ENCODE peak calls at places on chromosomes 4 and X, in four cellular contexts. M, E, D and J are unnamed samples.

GRCh38 chr4:4864940-4865704 is 5.7 kb downstream of the MSX1 start:
- DNase-seq in M (no peak), E (no peak), D (no peak), J (no peak)

GRCh38 chrX:28099166-28099565 is 117.9 kb upstream of the DCAF8L1 start:
- DNase-seq in M (no peak), E (no peak), D (no peak), J (no peak)

GRCh38 chr4:20341121-20341758 is 89.5 kb downstream of the SLIT2 start:
- DNase-seq in E (no peak), M (no peak), D (no peak), J (no peak)

GRCh38 chrX:126064901-126065541 is 101.1 kb downstream of the DCAF12L2 start:
- DNase-seq in E (peak; percentile 24), D (no peak), M (no peak), J (no peak)

GRCh38 chr4:126242679-126243390 is 928.1 kb downstream of the FAT4 start:
- DNase-seq in D (no peak), E (peak; percentile 63), M (no peak), J (no peak)

GRCh38 chrX:113429011-113429410 is 588.4 kb upstream of the AMOT start:
- DNase-seq in M (no peak), E (no peak), D (no peak), J (no peak)

GRCh38 chr4:23774932-23775331 is 114.9 kb downstream of the PPARGC1A start:
- DNase-seq in E (no peak), M (no peak), D (no peak), J (no peak)

GRCh38 chr4:6910340-6910959 is 824 bp downstream of the TBC1D14 start:
- DNase-seq in E (no peak), D (no peak), M (no peak), J (no peak)

GRCh38 chr4:8851321-8852117 is 20.1 kb downstream of the HMX1 start:
- DNase-seq in M (no peak), E (no peak), D (no peak), J (no peak)

GRCh38 chr4:128424524-128425195 is 137.0 kb upstream of the PGRMC2 start:
- DNase-seq in M (no peak), D (peak; percentile 33), E (no peak), J (no peak)

GRCh38 chrX:48530736-48531135 is 8.8 kb upstream of the TBC1D25 start:
- DNase-seq in D (no peak), M (no peak), E (no peak), J (no peak)

GRCh38 chr4:85755285-85755684 is 280.3 kb downstream of the ARHGAP24 start:
- DNase-seq in D (no peak), E (no peak), M (no peak), J (no peak)

GRCh38 chr4:2686379-2687265 is 69.5 kb downstream of the TNIP2 start:
- DNase-seq in D (no peak), E (no peak), M (no peak), J (no peak)

GRCh38 chr4:156981262-156981661 is 9.7 kb upstream of the PDGFC start:
- DNase-seq in E (no peak), M (no peak), D (no peak), J (no peak)

GRCh38 chr4:39576268-39576667 is 49.0 kb upstream of the UGDH start:
- DNase-seq in E (no peak), M (no peak), D (no peak), J (no peak)

GRCh38 chrX:135429429-135429828 is 7.7 kb downstream of the SMIM10L2A start:
- DNase-seq in E (no peak), D (no peak), M (no peak), J (no peak)

GRCh38 chr4:144580421-144580820 is 65.5 kb upstream of the HHIP start:
- DNase-seq in D (no peak), M (no peak), E (no peak), J (no peak)

GRCh38 chr4:179595671-179596410 is 2153.6 kb upstream of the AGA start:
- DNase-seq in M (no peak), D (no peak), E (no peak), J (no peak)

GRCh38 chr4:99043346-99043745 is 45.2 kb downstream of the ADH5 start:
- DNase-seq in M (no peak), E (no peak), D (no peak), J (no peak)

GRCh38 chrX:121000589-121000988 is 15.0 kb upstream of the CT47A1 start:
- DNase-seq in D (no peak), M (no peak), E (no peak), J (no peak)
- TF ChIP-seq CTCF in D (no peak), M (peak; percentile 40), E (no peak), J (no peak)

DNA sequence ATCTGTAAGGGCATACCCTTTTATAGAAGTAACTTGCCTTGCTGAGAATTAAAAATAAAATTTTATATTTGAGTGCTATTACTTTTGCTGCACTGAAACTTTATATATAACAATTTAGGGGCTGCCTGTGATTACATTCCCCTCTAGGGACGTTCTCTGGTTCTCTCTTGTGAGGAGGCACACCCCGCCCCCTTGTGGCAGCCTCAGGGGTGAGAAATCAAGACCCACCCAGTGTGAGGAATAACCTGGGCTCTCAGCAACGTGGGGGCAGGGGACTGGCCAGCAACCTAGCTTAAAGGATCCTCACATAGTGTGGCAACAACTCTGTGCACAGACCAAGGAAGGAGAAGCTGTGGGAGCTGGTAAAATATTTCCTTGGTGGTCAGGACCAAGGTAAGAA is 43.7 kb downstream of the MAGEA9 start:
- DNase-seq in E (no peak), D (no peak), M (no peak), J (no peak)
- TF ChIP-seq CTCF in E (no peak), D (peak; percentile 34), M (peak; percentile 27), J (peak; percentile 20)

DNA sequence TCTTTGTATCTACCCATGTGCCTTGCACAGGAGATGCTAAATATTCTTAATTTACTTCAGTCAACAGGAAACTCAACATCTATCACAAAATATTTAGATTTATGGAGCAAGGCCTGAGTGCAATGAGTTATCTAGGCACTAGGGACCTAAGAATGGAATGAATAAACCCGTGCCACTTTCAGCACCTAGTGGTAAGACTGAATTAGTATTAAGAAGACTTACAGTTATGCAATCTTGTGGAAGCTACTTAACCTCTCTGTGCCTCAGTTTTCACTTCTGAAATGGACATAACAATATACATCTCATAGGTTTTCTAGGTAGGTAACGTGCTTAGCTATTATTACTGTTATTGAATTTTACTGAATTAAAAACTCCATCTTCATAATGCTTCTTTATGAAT is 144.6 kb upstream of the MAP3K15 start:
- DNase-seq in E (no peak), M (no peak), D (no peak), J (no peak)
- TF ChIP-seq CTCF in E (no peak), M (no peak), D (no peak), J (no peak)

GRCh38 chrX:142089193-142089592 is 115.9 kb downstream of the MAGEC2 start:
- DNase-seq in M (no peak), D (no peak), E (no peak), J (no peak)
- TF ChIP-seq CTCF in M (no peak), D (peak; percentile 46), E (peak; percentile 47), J (peak; percentile 17)

GRCh38 chrX:12080265-12080664 is 58.0 kb upstream of the FRMPD4 start:
- DNase-seq in M (no peak), E (no peak), D (no peak), J (no peak)

DNA sequence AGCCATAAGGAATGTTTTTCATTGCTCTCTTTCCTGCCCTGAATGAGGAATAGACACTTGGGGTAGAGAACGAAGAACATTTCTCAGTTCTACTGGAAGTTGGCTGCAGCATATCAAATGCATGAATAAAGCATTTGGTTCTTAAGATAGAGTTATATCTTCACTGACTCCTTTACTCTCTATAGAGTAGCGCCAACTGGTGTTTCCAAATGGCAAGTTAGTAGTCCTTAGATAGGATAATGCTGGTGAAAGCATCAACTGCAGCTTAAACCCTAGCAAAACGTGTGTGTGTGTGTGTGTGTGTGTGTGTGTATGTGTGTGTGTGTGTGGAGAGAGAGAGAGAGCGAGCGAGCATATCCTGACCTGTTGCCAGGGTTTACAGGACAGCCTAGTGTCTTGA is 62.2 kb upstream of the FRMPD4 start:
- DNase-seq in M (no peak), E (no peak), D (no peak), J (no peak)
- TF ChIP-seq CTCF in M (no peak), E (no peak), D (no peak), J (no peak)

DNA sequence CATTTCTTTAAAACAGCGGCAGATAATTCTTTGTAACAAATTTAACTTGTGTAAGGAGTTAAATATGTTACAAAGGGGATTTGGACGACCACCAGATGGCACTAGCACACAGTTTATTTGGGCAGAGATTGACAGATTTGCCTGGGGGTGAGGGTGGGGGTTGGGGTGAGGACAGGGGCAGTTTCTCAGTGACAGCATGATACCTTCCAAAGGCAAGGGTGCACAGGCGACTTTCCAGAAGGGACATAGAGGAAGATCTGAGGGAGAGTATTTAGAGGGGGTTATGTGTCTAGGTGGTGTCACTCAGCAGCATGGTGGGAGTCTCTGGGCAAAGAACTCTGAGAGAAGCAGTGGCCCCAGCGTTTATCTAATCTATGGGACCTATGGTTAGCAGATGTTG is 9.6 kb upstream of the TMA16 start:
- DNase-seq in D (no peak), M (peak; percentile 57), E (no peak), J (no peak)
- TF ChIP-seq CTCF in D (peak; percentile 55), M (no peak), E (peak; percentile 31), J (peak; percentile 38)

GRCh38 chrX:45824471-45824870 is 623.8 kb upstream of the DIPK2B start:
- DNase-seq in E (peak; percentile 66), M (no peak), D (peak; percentile 95), J (no peak)
- TF ChIP-seq CTCF in E (peak; percentile 51), M (no peak), D (peak; percentile 90), J (peak; percentile 25)

DNA sequence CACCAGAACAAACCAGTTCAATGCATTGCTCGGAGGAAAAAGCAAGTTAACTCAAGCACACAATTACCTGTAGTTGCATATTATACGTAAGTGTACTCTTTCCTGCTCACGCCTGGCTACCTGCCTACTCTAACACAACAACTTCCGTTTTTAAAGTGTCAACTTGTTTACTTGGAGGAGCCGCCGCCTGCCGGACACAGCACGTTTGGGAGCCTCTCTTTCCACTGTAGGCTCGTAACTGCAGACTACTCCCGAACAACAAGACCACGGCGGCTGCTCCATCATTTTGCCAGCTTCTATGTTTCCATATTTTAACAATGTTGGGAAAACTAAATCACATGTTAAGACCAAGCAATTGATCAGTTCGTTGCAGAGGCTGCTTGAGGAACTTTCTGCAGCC is 882 bp downstream of the MTNR1A start:
- DNase-seq in E (no peak), M (no peak), D (no peak), J (no peak)
- TF ChIP-seq CTCF in E (no peak), M (no peak), D (peak; percentile 31), J (no peak)